ENCODE peak calls at places on chromosomes 7 and 10, in nine cellular contexts. E is GM12891, F is ovary, K is NB4, R is transverse colon, P is adrenal gland, M is spleen, S is sigmoid colon, G is upper lobe of left lung. T is an unnamed sample.

GRCh38 chr7:93245525-93246432 is 13.6 kb downstream of the VPS50 start:
- DNase-seq in E (no peak), F (no peak), K (peak; percentile 50), R (no peak), P (no peak), M (no peak), S (no peak), G (no peak), T (no peak)

GRCh38 chr10:21823617-21824016 is 179.9 kb downstream of the DNAJC1 start:
- DNase-seq in E (no peak), F (no peak), K (no peak), R (no peak), P (no peak), M (no peak), S (no peak), G (no peak), T (no peak)

GRCh38 chr7:154997840-154998370 is 5.0 kb downstream of the PAXIP1 start:
- DNase-seq in E (no peak), F (no peak), K (no peak), R (no peak), P (no peak), M (no peak), S (no peak), G (no peak), T (no peak)

GRCh38 chr7:76225379-76225778 is 23.7 kb downstream of the SRRM3 start:
- DNase-seq in E (peak; percentile 45), F (peak; percentile 33), K (peak; percentile 65), R (no peak), P (no peak), M (no peak), S (no peak), G (no peak), T (no peak)

GRCh38 chr10:70809011-70809611 is 6.6 kb upstream of the SGPL1 start:
- DNase-seq in E (no peak), F (no peak), K (no peak), R (no peak), P (no peak), M (no peak), S (no peak), G (no peak), T (no peak)

GRCh38 chr7:102459221-102459844 is 5.3 kb downstream of the ALKBH4 start:
- DNase-seq in E (no peak), F (no peak), K (no peak), R (no peak), P (no peak), M (no peak), S (no peak), G (peak; percentile 51), T (no peak)

GRCh38 chr10:67763499-67764011 is 67.6 kb upstream of the CTNNA3 start:
- DNase-seq in E (no peak), F (peak; percentile 84), K (peak; percentile 63), R (peak; percentile 75), P (peak; percentile 70), M (peak; percentile 93), S (peak; percentile 87), G (peak; percentile 91), T (peak; percentile 83)

GRCh38 chr10:6064119-6064518 is 2.0 kb upstream of the IL2RA start:
- DNase-seq in E (no peak), F (no peak), K (no peak), R (no peak), P (no peak), M (no peak), S (peak; percentile 19), G (no peak), T (no peak)

GRCh38 chr7:37311282-37311868 is 137.3 kb downstream of the ELMO1 start:
- DNase-seq in E (no peak), F (no peak), K (no peak), R (no peak), P (no peak), M (peak; percentile 81), S (no peak), G (no peak), T (no peak)

GRCh38 chr7:15143936-15144335 is 241.4 kb upstream of the DGKB start:
- DNase-seq in E (no peak), F (no peak), K (no peak), R (no peak), P (no peak), M (no peak), S (no peak), G (no peak), T (no peak)

GRCh38 chr10:115171392-115171960 is 78.3 kb downstream of the ATRNL1 start:
- DNase-seq in E (no peak), F (no peak), K (peak; percentile 28), R (no peak), P (no peak), M (no peak), S (no peak), G (no peak), T (no peak)

GRCh38 chr10:23110722-23111660 is 15.6 kb downstream of the MSRB2 start:
- DNase-seq in E (no peak), F (no peak), K (no peak), R (no peak), P (no peak), M (peak; percentile 66), S (no peak), G (peak; percentile 13), T (no peak)

GRCh38 chr10:80489371-80490112 is 35.4 kb downstream of the TSPAN14 start:
- DNase-seq in E (no peak), F (no peak), K (no peak), R (no peak), P (no peak), M (peak; percentile 50), S (no peak), G (no peak), T (no peak)

GRCh38 chr10:63094405-63094804 is 38.7 kb upstream of the NRBF2 start:
- DNase-seq in E (no peak), F (no peak), K (no peak), R (no peak), P (no peak), M (no peak), S (no peak), G (no peak), T (no peak)

GRCh38 chr7:81956520-81956919 is 186.7 kb upstream of the HGF start:
- DNase-seq in E (no peak), F (no peak), K (peak; percentile 92), R (no peak), P (no peak), M (no peak), S (no peak), G (no peak), T (no peak)

GRCh38 chr7:77327932-77328628 is 88.1 kb downstream of the GSAP start:
- DNase-seq in E (no peak), F (peak; percentile 29), K (peak; percentile 99), R (no peak), P (no peak), M (no peak), S (peak; percentile 68), G (no peak), T (no peak)

DNA sequence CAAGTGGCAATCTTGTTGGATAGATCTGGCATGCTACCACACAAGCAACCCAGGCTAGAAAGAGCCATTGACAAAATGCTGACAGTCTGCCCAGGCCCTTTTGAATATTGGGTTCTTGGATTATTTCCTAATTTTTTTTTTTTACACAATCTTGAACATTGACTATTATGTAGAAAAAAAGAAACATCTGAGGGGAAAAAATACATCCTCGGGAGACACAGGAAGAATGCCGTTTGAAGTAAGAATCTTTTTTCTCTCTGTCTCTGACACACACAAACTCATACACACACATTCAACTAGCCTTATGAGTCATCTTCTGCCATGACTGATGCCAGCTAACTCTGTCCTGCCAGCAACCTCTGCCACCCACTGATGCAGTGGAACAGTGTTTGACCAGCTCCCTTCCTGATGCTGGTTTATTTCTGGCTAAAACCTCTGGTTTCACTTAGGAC is 47.2 kb downstream of the SORBS1 start:
- DNase-seq in E (no peak), F (no peak), K (no peak), R (no peak), P (peak; percentile 72), M (no peak), S (peak; percentile 86), G (no peak), T (peak; percentile 83)
- TF ChIP-seq POLR2A in E (no peak), F (no peak), K (no peak), R (no peak), P (no peak), M (no peak), S (no peak), G (no peak), T (no peak)

GRCh38 chr7:74453321-74454011 is at the start of gene GTF2IRD1:
- DNase-seq in E (peak; percentile 66), F (peak; percentile 82), K (peak; percentile 86), R (peak; percentile 78), P (peak; percentile 79), M (no peak), S (peak; percentile 87), G (peak; percentile 91), T (peak; percentile 81)
- TF ChIP-seq POLR2A in E (no peak), F (no peak), K (no peak), R (no peak), P (no peak), M (no peak), S (no peak), G (peak; percentile 27), T (no peak)

GRCh38 chr7:130207033-130207432 is 627 bp upstream of the SSMEM1 start:
- DNase-seq in E (no peak), F (no peak), K (no peak), R (no peak), P (no peak), M (no peak), S (no peak), G (no peak), T (no peak)

GRCh38 chr7:130201796-130202195 is 3.4 kb downstream of the TMEM209 start:
- DNase-seq in E (no peak), F (no peak), K (no peak), R (peak; percentile 83), P (peak; percentile 87), M (no peak), S (no peak), G (no peak), T (no peak)

GRCh38 chr7:130207642-130208041 is at the start of gene SSMEM1:
- DNase-seq in E (no peak), F (no peak), K (peak; percentile 27), R (no peak), P (no peak), M (no peak), S (no peak), G (no peak), T (no peak)

GRCh38 chr7:130208511-130208910 is 851 bp downstream of the SSMEM1 start:
- DNase-seq in E (no peak), F (no peak), K (no peak), R (no peak), P (no peak), M (no peak), S (no peak), G (no peak), T (no peak)

GRCh38 chr7:130205084-130205947 is at the start of gene TMEM209:
- DNase-seq in E (peak; percentile 90), F (peak; percentile 96), K (peak; percentile 100), R (peak; percentile 95), P (peak; percentile 98), M (peak; percentile 97), S (peak; percentile 97), G (peak; percentile 93), T (peak; percentile 98)
- TF ChIP-seq POLR2A in E (peak; percentile 97), F (peak; percentile 65), K (peak; percentile 99), R (peak; percentile 92), P (peak; percentile 88), M (peak; percentile 61), S (peak; percentile 60), G (peak; percentile 82), T (peak; percentile 58)

GRCh38 chr7:146232604-146233003 is 116.0 kb downstream of the CNTNAP2 start:
- DNase-seq in E (no peak), F (no peak), K (no peak), R (no peak), P (no peak), M (no peak), S (no peak), G (no peak), T (no peak)

GRCh38 chr7:146235210-146235609 is 118.6 kb downstream of the CNTNAP2 start:
- DNase-seq in E (no peak), F (no peak), K (no peak), R (no peak), P (no peak), M (no peak), S (no peak), G (no peak), T (no peak)
- TF ChIP-seq POLR2A in E (no peak), F (no peak), K (no peak), R (no peak), P (no peak), M (no peak), S (no peak), G (no peak), T (no peak)

T was measured in body of pancreas.